ENCODE peak calls at places on chromosomes 13 and 19, in seven cellular contexts. Q is GM12878; D is psoas muscle; J is CD4-positive, alpha-beta memory T cell; E is colonic mucosa; U is CD4-positive, alpha-beta T cell; L is lung. N is an unnamed sample.

GRCh38 chr19:1467512-1468273 is 11.3 kb downstream of the C19orf25 start:
- DNase-seq in L (no peak), E (no peak), Q (no peak), U (no peak), J (peak), D (peak), N (no peak)

GRCh38 chr13:99657848-99658265 is 156.6 kb downstream of the TM9SF2 start:
- DNase-seq in L (no peak), Q (no peak), J (peak), D (peak), U (no peak), E (peak), N (peak)

GRCh38 chr19:58328999-58329398 is 2.2 kb downstream of the ZSCAN22 start:
- DNase-seq in J (no peak), U (no peak), L (no peak), Q (no peak), E (no peak), D (no peak), N (no peak)

GRCh38 chr19:40555978-40556689 is 20.5 kb upstream of the SHKBP1 start:
- DNase-seq in E (no peak), Q (no peak), U (no peak), D (no peak), L (no peak), J (no peak), N (no peak)

GRCh38 chr13:85853901-85854663 is 54.9 kb upstream of the SLITRK6 start:
- DNase-seq in U (no peak), E (no peak), Q (no peak), L (no peak), J (no peak), D (no peak), N (no peak)

GRCh38 chr13:35833031-35833430 is 298.2 kb downstream of the DCLK1 start:
- DNase-seq in L (no peak), D (no peak), Q (no peak), U (no peak), J (no peak), E (no peak), N (no peak)

GRCh38 chr19:48501961-48502719 is 9.5 kb downstream of the LMTK3 start:
- DNase-seq in D (no peak), Q (peak), L (peak), J (peak), E (peak), U (peak), N (peak)

GRCh38 chr13:99558570-99559180 is 57.4 kb downstream of the TM9SF2 start:
- DNase-seq in Q (no peak), J (no peak), E (no peak), D (no peak), U (no peak), L (no peak), N (no peak)

GRCh38 chr19:37227996-37228395 is 10.0 kb downstream of the ZNF383 start:
- DNase-seq in Q (no peak), U (no peak), J (no peak), L (no peak), D (no peak), E (no peak), N (peak)

GRCh38 chr19:2231621-2232221 is 4.4 kb downstream of the PLEKHJ1 start:
- DNase-seq in D (no peak), U (no peak), L (no peak), J (no peak), E (no peak), Q (no peak), N (peak)

GRCh38 chr19:16671652-16672274 is 10.8 kb downstream of the TMEM38A start:
- DNase-seq in D (peak), L (no peak), U (no peak), E (peak), Q (no peak), J (no peak), N (no peak)

GRCh38 chr19:55638864-55639359 is 1.9 kb upstream of the ZNF580 start:
- DNase-seq in L (no peak), U (peak), D (peak), Q (no peak), J (peak), E (no peak), N (no peak)

GRCh38 chr13:111513766-111514611 is 193.5 kb downstream of the TEX29 start:
- DNase-seq in D (no peak), E (no peak), J (no peak), Q (no peak), L (no peak), U (no peak), N (peak)

GRCh38 chr13:34207334-34207733 is 389.4 kb downstream of the RFC3 start:
- DNase-seq in D (no peak), E (no peak), L (no peak), J (no peak), Q (no peak), U (no peak), N (no peak)

DNA sequence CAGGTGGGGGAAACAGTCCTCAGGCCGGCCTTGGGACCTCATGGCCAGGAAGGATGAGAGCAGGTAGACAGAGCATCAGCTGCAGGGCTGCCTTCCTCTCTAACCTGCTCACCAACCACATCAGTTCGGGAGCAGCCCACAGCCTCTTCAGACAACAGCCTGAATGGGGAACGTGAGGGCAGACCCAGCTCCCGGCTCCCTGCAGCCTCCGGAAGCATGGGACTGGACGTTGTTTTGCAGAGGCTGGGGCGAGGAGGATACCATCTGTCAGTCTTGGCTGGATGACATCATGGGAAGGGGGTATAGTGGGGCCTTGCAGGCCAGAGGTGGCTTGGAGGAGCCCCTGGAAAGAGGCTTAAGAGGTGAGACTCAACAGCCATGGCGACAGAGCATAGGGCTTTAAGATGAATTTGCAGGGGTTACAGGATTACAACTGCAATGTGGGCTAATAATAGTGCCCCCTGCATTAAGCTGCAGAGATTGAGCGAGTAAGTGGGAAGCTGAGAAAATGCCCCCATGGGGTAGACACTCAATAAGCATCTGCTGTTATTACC is 1.5 kb downstream of the FXYD3 start:
- DNase-seq in L (no peak), D (no peak), Q (no peak), U (no peak), E (no peak), J (no peak), N (no peak)
- H3K27ac ChIP-seq in L (no peak), D (no peak), Q (no peak), U (no peak), E (peak), J (no peak), N (no peak)

DNA sequence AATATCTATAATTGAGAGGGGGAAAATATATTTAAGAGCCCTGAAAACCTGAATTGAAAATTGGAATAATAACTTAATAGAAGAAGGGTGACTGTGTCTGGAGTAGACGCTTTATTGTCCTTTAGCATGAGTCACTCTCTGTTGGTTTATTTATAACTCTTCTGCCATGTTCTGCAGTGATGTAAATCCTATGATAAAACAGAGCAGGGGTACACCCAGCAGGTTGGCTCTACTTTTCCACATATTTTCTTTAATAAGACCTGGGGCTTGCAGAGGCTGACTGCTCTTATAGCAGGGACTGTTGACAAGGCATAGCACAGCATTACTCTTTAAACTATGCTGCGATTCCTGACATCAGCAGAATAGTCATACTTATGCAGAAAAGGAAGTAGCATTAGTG is 389.9 kb upstream of the PCDH9 start:
- DNase-seq in Q (no peak), L (no peak), E (no peak), U (no peak), D (no peak), J (no peak), N (no peak)
- H3K27ac ChIP-seq in Q (no peak), L (no peak), E (no peak), U (no peak), D (no peak), J (no peak), N (no peak)

GRCh38 chr13:39414339-39414738 is 188.7 kb downstream of the LHFPL6 start:
- DNase-seq in L (no peak), Q (peak), E (no peak), U (no peak), D (no peak), J (no peak), N (no peak)
- H3K27ac ChIP-seq in L (peak), Q (no peak), E (no peak), U (no peak), D (no peak), J (no peak), N (peak)

GRCh38 chr13:32731576-32731975 is 145.3 kb downstream of the PDS5B start:
- DNase-seq in D (no peak), J (peak), Q (no peak), U (no peak), L (no peak), E (no peak), N (no peak)
- H3K27ac ChIP-seq in D (peak), J (no peak), Q (no peak), U (no peak), L (no peak), E (no peak), N (no peak)